ENCODE peak calls at places on chromosome 12, in six cellular contexts. D is GM12891; P is activated T-helper 1 cell treated with anti-CD3 and anti-CD28 coated beads, Interleukin-2, amount 50 U/mL, for 16 hours; M is stimulated activated naive B cell treated with anti-CD40 and anti-IgM and Interleukin-4, amounts not matched to agents 10 μg/mL and 1 μg/mL and 100 μg/mL, for 72 hours; W is GM20000; R is T-helper 2 cell. Y is an unnamed sample.

GRCh38 chr12:93536111-93536765 is 36.2 kb upstream of the SOCS2 start:
- DNase-seq in D (no peak), P (no peak), M (no peak), W (no peak), R (no peak), Y (no peak)

GRCh38 chr12:103530352-103530751 is 34.6 kb upstream of the C12orf42 start:
- DNase-seq in D (no peak), P (no peak), M (peak), W (peak), R (no peak), Y (no peak)

GRCh38 chr12:123058980-123059379 is 78.5 kb downstream of the ARL6IP4 start:
- DNase-seq in D (no peak), P (no peak), M (no peak), W (no peak), R (no peak), Y (no peak)

GRCh38 chr12:50166776-50167025 is 468 bp downstream of the CERS5 start:
- DNase-seq in D (no peak), P (peak), M (peak), W (no peak), R (peak), Y (peak)

GRCh38 chr12:73187765-73188164 is 915.6 kb downstream of the TRHDE start:
- DNase-seq in D (no peak), P (no peak), M (no peak), W (no peak), R (no peak), Y (no peak)

GRCh38 chr12:80838024-80838658 is 99.6 kb downstream of the LIN7A start:
- DNase-seq in D (no peak), P (no peak), M (no peak), W (no peak), R (no peak), Y (no peak)

GRCh38 chr12:11756523-11756922 is 107.0 kb downstream of the ETV6 start:
- DNase-seq in D (no peak), P (no peak), M (no peak), W (no peak), R (no peak), Y (no peak)

GRCh38 chr12:2693204-2693860 is 101.4 kb upstream of the FKBP4 start:
- DNase-seq in D (no peak), P (no peak), M (no peak), W (no peak), R (no peak), Y (no peak)

GRCh38 chr12:95859344-95859816 is 628 bp downstream of the SNRPF start:
- DNase-seq in D (no peak), P (no peak), M (peak), W (peak), R (no peak), Y (no peak)

GRCh38 chr12:104740668-104741067 is 217.4 kb downstream of the SLC41A2 start:
- DNase-seq in D (no peak), P (no peak), M (peak), W (peak), R (no peak), Y (no peak)

GRCh38 chr12:46855760-46856159 is 30.0 kb upstream of the SLC38A4 start:
- DNase-seq in D (no peak), P (no peak), M (no peak), W (no peak), R (no peak), Y (no peak)

GRCh38 chr12:70165450-70165849 is 77.8 kb upstream of the CNOT2 start:
- DNase-seq in D (no peak), P (no peak), M (no peak), W (no peak), R (no peak), Y (no peak)

Y was measured in naive thymus-derived CD8-positive, alpha-beta T cell.